ENCODE peak calls at places on chromosome 6, in eight cellular contexts. L is RWPE1; X is stomach; J is psoas muscle; E is LoVo; K is CD8-positive, alpha-beta memory T cell; D is HT1080; H is progenitor cell of endocrine pancreas. Z is an unnamed sample.

GRCh38 chr6:20160541-20161283 is 51.6 kb downstream of the MBOAT1 start:
- DNase-seq in K (no peak), X (no peak), E (no peak), D (no peak), J (no peak), H (no peak), L (no peak), Z (peak)

GRCh38 chr6:29845405-29846006 is 17.9 kb downstream of the HLA-G start:
- DNase-seq in X (no peak), K (peak), E (peak), L (peak), J (no peak), H (no peak), D (peak), Z (no peak)

GRCh38 chr6:125962900-125963497 is 6.4 kb downstream of the HINT3 start:
- DNase-seq in X (no peak), E (no peak), K (no peak), J (no peak), D (no peak), L (no peak), H (no peak), Z (no peak)

GRCh38 chr6:79797912-79798311 is 149.4 kb downstream of the ELOVL4 start:
- DNase-seq in H (no peak), J (no peak), E (no peak), D (no peak), L (no peak), X (no peak), K (no peak), Z (no peak)

GRCh38 chr6:37514377-37514776 is 14.7 kb upstream of the CCDC167 start:
- DNase-seq in E (no peak), H (no peak), D (peak), L (peak), J (no peak), X (no peak), K (peak), Z (no peak)

GRCh38 chr6:109454483-109455160 is 950 bp downstream of the MICAL1 start:
- DNase-seq in E (no peak), X (peak), D (no peak), H (no peak), K (peak), J (no peak), L (no peak), Z (peak)

GRCh38 chr6:15259766-15260098 is 13.9 kb downstream of the JARID2 start:
- DNase-seq in K (no peak), L (no peak), E (no peak), D (no peak), H (no peak), J (no peak), X (no peak), Z (no peak)

GRCh38 chr6:149855040-149855654 is 9.0 kb downstream of the LRP11 start:
- DNase-seq in D (peak), X (peak), H (no peak), J (no peak), K (no peak), E (peak), L (peak), Z (peak)